ENCODE peak calls at places on chromosomes 3 and 15, in seven cellular contexts. One of them, this sample, is unnamed.
A peak's percentile ranks its signal among the peaks of the same experiment; 100 is the strongest.

GRCh38 chr3:14301558-14301957 is 100.8 kb upstream of the SLC6A6 start:
- DNase-seq in H1: no peak
- DNase-seq in K562: no peak
- DNase-seq in Panc1: no peak
- DNase-seq in GM12878: no peak
- DNase-seq in HepG2: peak; percentile 63
- DNase-seq in HCT116: no peak
- DNase-seq in this sample: no peak

GRCh38 chr3:4492240-4493007 is 724 bp upstream of the ITPR1 start:
- DNase-seq in K562: peak; percentile 53
- DNase-seq in HCT116: no peak
- DNase-seq in GM12878: no peak
- DNase-seq in H1: peak; percentile 69
- DNase-seq in Panc1: no peak
- DNase-seq in HepG2: peak; percentile 50
- DNase-seq in this sample: peak; percentile 58

GRCh38 chr15:93058904-93059427 is 30.0 kb downstream of the RGMA start:
- DNase-seq in HCT116: no peak
- DNase-seq in H1: no peak
- DNase-seq in GM12878: no peak
- DNase-seq in K562: no peak
- DNase-seq in Panc1: no peak
- DNase-seq in HepG2: no peak
- DNase-seq in this sample: no peak

GRCh38 chr15:42404461-42405235 is 45.3 kb downstream of the CAPN3 start:
- DNase-seq in H1: no peak
- DNase-seq in HepG2: peak; percentile 25
- DNase-seq in Panc1: no peak
- DNase-seq in K562: no peak
- DNase-seq in GM12878: no peak
- DNase-seq in HCT116: no peak
- DNase-seq in this sample: no peak

GRCh38 chr3:14213066-14213774 is 34.6 kb downstream of the LSM3 start:
- DNase-seq in HepG2: no peak
- DNase-seq in HCT116: no peak
- DNase-seq in Panc1: no peak
- DNase-seq in K562: no peak
- DNase-seq in H1: no peak
- DNase-seq in GM12878: no peak
- DNase-seq in this sample: no peak

GRCh38 chr3:44969779-44970178 is 6.2 kb downstream of the ZDHHC3 start:
- DNase-seq in H1: no peak
- DNase-seq in K562: no peak
- DNase-seq in HepG2: no peak
- DNase-seq in GM12878: no peak
- DNase-seq in Panc1: no peak
- DNase-seq in HCT116: no peak
- DNase-seq in this sample: no peak

GRCh38 chr3:172980849-172981248 is 160.2 kb downstream of the SPATA16 start:
- DNase-seq in K562: no peak
- DNase-seq in HCT116: no peak
- DNase-seq in HepG2: no peak
- DNase-seq in GM12878: no peak
- DNase-seq in H1: no peak
- DNase-seq in Panc1: no peak
- DNase-seq in this sample: no peak

GRCh38 chr3:109572298-109572697 is 235.0 kb upstream of the DPPA4 start:
- DNase-seq in HepG2: no peak
- DNase-seq in K562: no peak
- DNase-seq in GM12878: no peak
- DNase-seq in HCT116: no peak
- DNase-seq in H1: no peak
- DNase-seq in Panc1: no peak
- DNase-seq in this sample: no peak

GRCh38 chr3:140273542-140274195 is 338.7 kb downstream of the CLSTN2 start:
- DNase-seq in HCT116: no peak
- DNase-seq in H1: no peak
- DNase-seq in GM12878: no peak
- DNase-seq in Panc1: no peak
- DNase-seq in HepG2: no peak
- DNase-seq in K562: no peak
- DNase-seq in this sample: no peak

GRCh38 chr3:40608091-40608490 is 83.3 kb downstream of the ZNF621 start:
- DNase-seq in HCT116: no peak
- DNase-seq in H1: no peak
- DNase-seq in HepG2: no peak
- DNase-seq in GM12878: no peak
- DNase-seq in K562: no peak
- DNase-seq in Panc1: no peak
- DNase-seq in this sample: no peak

GRCh38 chr3:166362698-166363097 is 525.5 kb upstream of the BCHE start:
- DNase-seq in HCT116: no peak
- DNase-seq in HepG2: no peak
- DNase-seq in Panc1: no peak
- DNase-seq in H1: no peak
- DNase-seq in GM12878: no peak
- DNase-seq in K562: no peak
- DNase-seq in this sample: no peak

GRCh38 chr15:75775296-75776074 is 62.8 kb upstream of the CSPG4 start:
- DNase-seq in HCT116: peak; percentile 55
- DNase-seq in GM12878: no peak
- DNase-seq in HepG2: peak; percentile 41
- DNase-seq in H1: peak; percentile 61
- DNase-seq in K562: peak; percentile 85
- DNase-seq in Panc1: no peak
- DNase-seq in this sample: no peak

GRCh38 chr15:74783808-74784175 is 1.9 kb downstream of the CSK start:
- DNase-seq in K562: no peak
- DNase-seq in HepG2: no peak
- DNase-seq in GM12878: no peak
- DNase-seq in Panc1: no peak
- DNase-seq in H1: no peak
- DNase-seq in HCT116: no peak
- DNase-seq in this sample: no peak

GRCh38 chr15:82178061-82178460 is 84.5 kb downstream of the EFL1 start:
- DNase-seq in H1: no peak
- DNase-seq in GM12878: no peak
- DNase-seq in K562: no peak
- DNase-seq in HCT116: no peak
- DNase-seq in Panc1: no peak
- DNase-seq in HepG2: no peak
- DNase-seq in this sample: no peak

GRCh38 chr15:68629519-68630204 is 50.9 kb downstream of the CORO2B start:
- DNase-seq in K562: no peak
- DNase-seq in HCT116: no peak
- DNase-seq in Panc1: no peak
- DNase-seq in H1: no peak
- DNase-seq in HepG2: no peak
- DNase-seq in GM12878: no peak
- DNase-seq in this sample: no peak

GRCh38 chr3:183895296-183895695 is 10.6 kb upstream of the PARL start:
- DNase-seq in K562: peak; percentile 79
- DNase-seq in HCT116: peak; percentile 38
- DNase-seq in Panc1: peak; percentile 42
- DNase-seq in H1: no peak
- DNase-seq in GM12878: no peak
- DNase-seq in HepG2: peak; percentile 44
- DNase-seq in this sample: peak; percentile 84

GRCh38 chr3:101902041-101902440 is 52.7 kb downstream of the NFKBIZ start:
- DNase-seq in HepG2: no peak
- DNase-seq in H1: no peak
- DNase-seq in GM12878: no peak
- DNase-seq in K562: no peak
- DNase-seq in Panc1: peak; percentile 91
- DNase-seq in HCT116: peak; percentile 37
- DNase-seq in this sample: no peak

GRCh38 chr3:186277268-186277909 is 84.6 kb downstream of the DGKG start:
- DNase-seq in HepG2: peak; percentile 20
- DNase-seq in H1: no peak
- DNase-seq in Panc1: no peak
- DNase-seq in GM12878: no peak
- DNase-seq in K562: peak; percentile 37
- DNase-seq in HCT116: peak; percentile 40
- DNase-seq in this sample: no peak
- TF ChIP-seq CTCF in HepG2: peak; percentile 70
- TF ChIP-seq CTCF in H1: peak; percentile 67
- TF ChIP-seq CTCF in Panc1: peak; percentile 68
- TF ChIP-seq CTCF in GM12878: no peak
- TF ChIP-seq CTCF in K562: peak; percentile 33
- TF ChIP-seq CTCF in HCT116: peak; percentile 49
- TF ChIP-seq CTCF in this sample: peak; percentile 51

DNA sequence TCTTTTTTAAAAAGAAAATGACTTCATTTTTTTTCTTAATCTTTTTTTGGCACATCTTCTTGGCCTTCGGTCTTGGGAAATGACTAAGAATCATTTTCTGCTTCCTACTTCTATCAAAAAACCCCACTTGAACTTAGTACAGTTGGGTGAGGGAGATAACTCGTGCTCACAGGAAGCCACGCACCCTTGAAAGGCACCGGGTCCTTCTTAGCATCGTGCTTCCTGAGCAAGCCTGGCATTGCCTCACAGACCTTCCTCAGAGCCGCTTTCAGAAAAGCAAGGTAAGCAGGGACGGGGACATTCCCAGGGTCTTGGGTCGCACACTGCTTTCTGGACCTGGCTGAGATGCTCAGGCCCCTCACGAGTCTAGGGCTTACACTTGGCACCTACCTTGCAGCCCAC is at the start of gene CCR4:
- DNase-seq in GM12878: no peak
- DNase-seq in HepG2: no peak
- DNase-seq in H1: peak; percentile 36
- DNase-seq in Panc1: no peak
- DNase-seq in HCT116: no peak
- DNase-seq in K562: no peak
- DNase-seq in this sample: no peak
- TF ChIP-seq SIN3A in GM12878: no peak
- TF ChIP-seq SIN3A in HepG2: no peak
- TF ChIP-seq SIN3A in H1: no peak
- TF ChIP-seq SIN3A in Panc1: no peak
- TF ChIP-seq SIN3A in HCT116: no peak
- TF ChIP-seq SIN3A in K562: no peak
- TF ChIP-seq SIN3A in this sample: no peak

GRCh38 chr15:63146684-63147083 is 10.6 kb downstream of the RPS27L start:
- DNase-seq in HCT116: no peak
- DNase-seq in HepG2: no peak
- DNase-seq in Panc1: no peak
- DNase-seq in H1: no peak
- DNase-seq in GM12878: no peak
- DNase-seq in K562: no peak
- DNase-seq in this sample: no peak
- TF ChIP-seq CTCF in HCT116: no peak
- TF ChIP-seq CTCF in HepG2: peak; percentile 23
- TF ChIP-seq CTCF in Panc1: no peak
- TF ChIP-seq CTCF in H1: no peak
- TF ChIP-seq CTCF in GM12878: no peak
- TF ChIP-seq CTCF in K562: no peak
- TF ChIP-seq CTCF in this sample: no peak

GRCh38 chr3:88149516-88150362 is at the start of gene C3orf38:
- DNase-seq in HepG2: peak; percentile 92
- DNase-seq in Panc1: peak; percentile 67
- DNase-seq in HCT116: peak; percentile 90
- DNase-seq in H1: peak; percentile 84
- DNase-seq in K562: peak; percentile 72
- DNase-seq in GM12878: peak; percentile 64
- DNase-seq in this sample: peak; percentile 88
- TF ChIP-seq SIN3A in HepG2: peak; percentile 78
- TF ChIP-seq SIN3A in Panc1: peak; percentile 85
- TF ChIP-seq SIN3A in HCT116: no peak
- TF ChIP-seq SIN3A in H1: peak; percentile 63
- TF ChIP-seq SIN3A in K562: peak; percentile 36
- TF ChIP-seq SIN3A in GM12878: peak; percentile 96
- TF ChIP-seq SIN3A in this sample: peak; percentile 86

This sample was measured in SK-N-SH.